ENCODE peak calls at places on chromosome 1, in nine cellular contexts. N is BE2C, B is Caco-2, V is cardiac fibroblast, R is stomach, K is spleen, T is uterus, L is neural progenitor cell, Y is Calu3. S is an unnamed sample.

GRCh38 chr1:193769609-193770008 is 583.2 kb upstream of the B3GALT2 start:
- DNase-seq in N (no peak), B (no peak), V (no peak), R (no peak), K (no peak), T (no peak), L (no peak), Y (no peak), S (no peak)

GRCh38 chr1:67274623-67275325 is 32.9 kb upstream of the IL12RB2 start:
- DNase-seq in N (no peak), B (no peak), V (no peak), R (no peak), K (no peak), T (no peak), L (no peak), Y (no peak), S (no peak)

GRCh38 chr1:15172405-15173259 is 19.1 kb downstream of the TMEM51 start:
- DNase-seq in N (no peak), B (no peak), V (peak), R (no peak), K (no peak), T (no peak), L (no peak), Y (no peak), S (no peak)

GRCh38 chr1:44934786-44935185 is 51.6 kb downstream of the EIF2B3 start:
- DNase-seq in N (no peak), B (no peak), V (no peak), R (no peak), K (no peak), T (no peak), L (no peak), Y (no peak), S (no peak)

GRCh38 chr1:33721416-33721815 is 142.5 kb upstream of the HMGB4 start:
- DNase-seq in N (no peak), B (no peak), V (no peak), R (no peak), K (no peak), T (no peak), L (no peak), Y (no peak), S (no peak)

GRCh38 chr1:8847990-8848389 is 30.5 kb downstream of the ENO1 start:
- DNase-seq in N (no peak), B (no peak), V (no peak), R (peak), K (no peak), T (no peak), L (no peak), Y (no peak), S (no peak)

GRCh38 chr1:236354330-236355147 is 39.5 kb upstream of the EDARADD start:
- DNase-seq in N (no peak), B (no peak), V (peak), R (no peak), K (no peak), T (no peak), L (no peak), Y (no peak), S (no peak)

GRCh38 chr1:87600848-87601247 is 272.2 kb downstream of the LMO4 start:
- DNase-seq in N (no peak), B (no peak), V (no peak), R (no peak), K (no peak), T (no peak), L (no peak), Y (no peak), S (no peak)

GRCh38 chr1:244028701-244029100 is 22.4 kb upstream of the ZBTB18 start:
- DNase-seq in N (no peak), B (no peak), V (no peak), R (no peak), K (no peak), T (no peak), L (no peak), Y (no peak), S (no peak)

GRCh38 chr1:29333008-29333407 is 96.7 kb downstream of the PTPRU start:
- DNase-seq in N (no peak), B (no peak), V (no peak), R (no peak), K (no peak), T (no peak), L (no peak), Y (no peak), S (no peak)

GRCh38 chr1:174791863-174792262 is 207.9 kb upstream of the CACYBP start:
- DNase-seq in N (no peak), B (no peak), V (no peak), R (no peak), K (no peak), T (no peak), L (no peak), Y (no peak), S (no peak)

GRCh38 chr1:200530551-200531261 is 89.8 kb downstream of the KIF14 start:
- DNase-seq in N (no peak), B (no peak), V (no peak), R (no peak), K (peak), T (no peak), L (no peak), Y (no peak), S (no peak)

GRCh38 chr1:218785928-218786327 is 387.8 kb upstream of the LYPLAL1 start:
- DNase-seq in N (no peak), B (no peak), V (peak), R (no peak), K (no peak), T (peak), L (no peak), Y (no peak), S (no peak)

GRCh38 chr1:155729031-155729898 is 40.4 kb downstream of the DAP3 start:
- DNase-seq in N (peak), B (peak), V (peak), R (peak), K (no peak), T (peak), L (peak), Y (peak), S (peak)

GRCh38 chr1:97608272-97608671 is 312.6 kb downstream of the DPYD start:
- DNase-seq in N (no peak), B (no peak), V (no peak), R (no peak), K (no peak), T (no peak), L (no peak), Y (no peak), S (no peak)

GRCh38 chr1:47751188-47751587 is 246.0 kb downstream of the TRABD2B start:
- DNase-seq in N (no peak), B (no peak), V (no peak), R (no peak), K (no peak), T (no peak), L (no peak), Y (no peak), S (no peak)

GRCh38 chr1:57160594-57160993 is 194.8 kb upstream of the C8B start:
- DNase-seq in N (no peak), B (no peak), V (no peak), R (no peak), K (no peak), T (no peak), L (no peak), Y (no peak), S (no peak)

GRCh38 chr1:197773856-197774255 is 1.4 kb downstream of the DENND1B start:
- DNase-seq in N (no peak), B (no peak), V (no peak), R (no peak), K (no peak), T (no peak), L (no peak), Y (no peak), S (no peak)

GRCh38 chr1:80893140-80893539 is 907.6 kb upstream of the ADGRL2 start:
- DNase-seq in N (no peak), B (no peak), V (peak), R (no peak), K (no peak), T (no peak), L (no peak), Y (no peak), S (no peak)

GRCh38 chr1:184078564-184079107 is 27.1 kb downstream of the TSEN15 start:
- DNase-seq in N (no peak), B (no peak), V (peak), R (no peak), K (no peak), T (no peak), L (no peak), Y (no peak), S (no peak)

GRCh38 chr1:28955930-28956552 is 41.7 kb downstream of the EPB41 start:
- DNase-seq in N (no peak), B (no peak), V (no peak), R (no peak), K (no peak), T (no peak), L (peak), Y (no peak), S (no peak)

GRCh38 chr1:239505094-239505493 is 118.7 kb downstream of the CHRM3 start:
- DNase-seq in N (no peak), B (no peak), V (no peak), R (no peak), K (no peak), T (no peak), L (no peak), Y (no peak), S (no peak)

GRCh38 chr1:61436491-61437120 is 288.3 kb downstream of the TM2D1 start:
- DNase-seq in N (no peak), B (no peak), V (peak), R (peak), K (no peak), T (no peak), L (no peak), Y (peak), S (no peak)
- TF ChIP-seq CTCF in N (no peak), B (no peak), V (no peak), R (no peak), K (no peak), T (no peak), L (no peak), Y (no peak), S (no peak)

GRCh38 chr1:36447450-36447849 is 2.8 kb downstream of the OSCP1 start:
- DNase-seq in N (no peak), B (no peak), V (no peak), R (no peak), K (no peak), T (no peak), L (no peak), Y (no peak), S (no peak)

GRCh38 chr1:36448530-36449051 is 1.7 kb downstream of the OSCP1 start:
- DNase-seq in N (no peak), B (no peak), V (no peak), R (no peak), K (peak), T (no peak), L (no peak), Y (no peak), S (no peak)

GRCh38 chr1:36443297-36443696 is 7.0 kb downstream of the OSCP1 start:
- DNase-seq in N (no peak), B (no peak), V (no peak), R (no peak), K (no peak), T (no peak), L (no peak), Y (no peak), S (no peak)

GRCh38 chr1:36446261-36446660 is 4.0 kb downstream of the OSCP1 start:
- DNase-seq in N (peak), B (no peak), V (no peak), R (no peak), K (peak), T (no peak), L (peak), Y (no peak), S (no peak)

GRCh38 chr1:36446780-36447179 is 3.5 kb downstream of the OSCP1 start:
- DNase-seq in N (no peak), B (no peak), V (no peak), R (no peak), K (peak), T (no peak), L (no peak), Y (no peak), S (no peak)
- TF ChIP-seq CTCF in N (no peak), B (no peak), V (no peak), R (no peak), K (no peak), T (no peak), L (no peak), Y (no peak), S (no peak)

DNA sequence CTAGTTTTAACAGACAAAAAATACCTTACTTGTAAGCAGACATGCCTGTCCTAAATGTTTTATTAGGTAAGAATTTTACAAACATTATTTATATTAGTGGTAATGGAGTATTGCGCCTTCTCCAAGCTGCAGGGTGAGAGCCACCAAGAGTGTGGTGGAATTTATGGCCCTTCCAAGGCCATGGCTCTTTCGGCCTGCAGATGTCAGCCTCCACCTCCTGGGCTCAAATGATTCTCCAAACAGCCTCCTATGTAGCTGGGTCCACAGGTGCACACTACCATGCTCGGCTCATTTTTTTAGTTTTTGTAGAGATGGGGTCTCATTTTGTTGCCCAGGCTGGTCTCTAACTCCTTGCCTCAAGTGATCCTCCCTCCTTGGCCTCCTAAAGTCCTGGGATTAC is 56.3 kb downstream of the ITGB3BP start:
- DNase-seq in N (no peak), B (no peak), V (no peak), R (no peak), K (no peak), T (no peak), L (no peak), Y (no peak), S (no peak)
- TF ChIP-seq CTCF in N (no peak), B (no peak), V (no peak), R (no peak), K (no peak), T (no peak), L (no peak), Y (no peak), S (no peak)

GRCh38 chr1:65435987-65436386 is 15.5 kb downstream of the LEPR start:
- DNase-seq in N (no peak), B (no peak), V (peak), R (no peak), K (no peak), T (no peak), L (no peak), Y (no peak), S (no peak)

GRCh38 chr1:65434760-65435159 is 14.3 kb downstream of the LEPR start:
- DNase-seq in N (no peak), B (no peak), V (no peak), R (no peak), K (no peak), T (no peak), L (no peak), Y (no peak), S (no peak)

GRCh38 chr1:65431111-65431705 is 10.7 kb downstream of the LEPR start:
- DNase-seq in N (no peak), B (no peak), V (peak), R (no peak), K (no peak), T (no peak), L (peak), Y (no peak), S (no peak)

GRCh38 chr1:65432918-65433317 is 12.4 kb downstream of the LEPR start:
- DNase-seq in N (no peak), B (no peak), V (no peak), R (no peak), K (no peak), T (no peak), L (no peak), Y (no peak), S (no peak)

DNA sequence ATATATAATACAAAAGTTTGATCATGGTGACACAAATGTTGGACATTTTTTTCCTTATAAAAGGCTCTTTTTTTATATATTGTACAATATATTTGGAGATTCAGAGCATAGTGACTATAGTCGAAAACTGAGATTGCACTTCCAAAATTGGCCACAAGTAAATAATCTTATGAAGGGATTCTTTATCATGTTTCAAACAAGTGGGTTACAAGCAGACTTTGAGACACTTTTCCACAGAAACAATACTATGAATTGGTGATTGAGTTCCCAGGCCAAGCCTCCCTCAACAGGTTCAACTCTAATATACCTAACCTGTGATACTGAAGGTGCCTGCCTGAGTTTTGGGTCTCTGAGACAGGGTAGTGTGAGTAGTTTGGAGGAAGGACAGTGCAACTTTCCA is 13.8 kb downstream of the LEPR start:
- DNase-seq in N (no peak), B (no peak), V (no peak), R (no peak), K (no peak), T (no peak), L (no peak), Y (no peak), S (no peak)
- TF ChIP-seq CTCF in N (no peak), B (no peak), V (no peak), R (no peak), K (no peak), T (no peak), L (peak), Y (no peak), S (peak)

GRCh38 chr1:69511426-69512192 is 56.1 kb upstream of the LRRC7 start:
- DNase-seq in N (no peak), B (no peak), V (no peak), R (no peak), K (no peak), T (no peak), L (no peak), Y (no peak), S (no peak)
- TF ChIP-seq CTCF in N (no peak), B (no peak), V (no peak), R (no peak), K (no peak), T (no peak), L (no peak), Y (no peak), S (no peak)

DNA sequence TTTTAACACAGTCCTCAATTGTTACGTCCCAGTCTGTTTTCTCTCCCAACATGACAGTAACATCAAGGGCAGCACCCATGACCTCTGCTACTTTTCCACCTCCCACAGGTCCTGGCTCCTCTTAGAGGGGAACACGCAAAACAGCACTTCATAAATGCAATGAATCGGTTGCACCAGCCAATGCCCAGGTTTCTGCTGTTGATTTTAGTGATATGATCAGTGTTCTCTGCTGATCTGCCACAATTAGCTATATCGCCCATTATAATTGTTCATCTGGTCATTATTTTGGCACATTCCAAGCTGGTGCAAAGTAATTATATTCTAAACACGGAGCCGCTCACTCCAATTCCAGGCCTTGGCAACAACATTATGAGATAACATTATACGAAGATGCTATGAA is 184.5 kb downstream of the KCNH1 start:
- DNase-seq in N (no peak), B (no peak), V (no peak), R (no peak), K (no peak), T (no peak), L (no peak), Y (no peak), S (no peak)
- TF ChIP-seq CTCF in N (no peak), B (no peak), V (no peak), R (no peak), K (no peak), T (no peak), L (no peak), Y (no peak), S (no peak)

GRCh38 chr1:230110971-230111370 is 43.9 kb downstream of the GALNT2 start:
- DNase-seq in N (no peak), B (no peak), V (no peak), R (no peak), K (no peak), T (no peak), L (no peak), Y (no peak), S (no peak)

GRCh38 chr1:230107941-230108340 is 40.9 kb downstream of the GALNT2 start:
- DNase-seq in N (no peak), B (no peak), V (no peak), R (no peak), K (no peak), T (no peak), L (no peak), Y (no peak), S (no peak)

GRCh38 chr1:230108580-230108979 is 41.5 kb downstream of the GALNT2 start:
- DNase-seq in N (no peak), B (no peak), V (no peak), R (no peak), K (no peak), T (no peak), L (no peak), Y (no peak), S (no peak)

GRCh38 chr1:230109066-230109465 is 42.0 kb downstream of the GALNT2 start:
- DNase-seq in N (no peak), B (no peak), V (no peak), R (no peak), K (no peak), T (no peak), L (no peak), Y (no peak), S (no peak)

DNA sequence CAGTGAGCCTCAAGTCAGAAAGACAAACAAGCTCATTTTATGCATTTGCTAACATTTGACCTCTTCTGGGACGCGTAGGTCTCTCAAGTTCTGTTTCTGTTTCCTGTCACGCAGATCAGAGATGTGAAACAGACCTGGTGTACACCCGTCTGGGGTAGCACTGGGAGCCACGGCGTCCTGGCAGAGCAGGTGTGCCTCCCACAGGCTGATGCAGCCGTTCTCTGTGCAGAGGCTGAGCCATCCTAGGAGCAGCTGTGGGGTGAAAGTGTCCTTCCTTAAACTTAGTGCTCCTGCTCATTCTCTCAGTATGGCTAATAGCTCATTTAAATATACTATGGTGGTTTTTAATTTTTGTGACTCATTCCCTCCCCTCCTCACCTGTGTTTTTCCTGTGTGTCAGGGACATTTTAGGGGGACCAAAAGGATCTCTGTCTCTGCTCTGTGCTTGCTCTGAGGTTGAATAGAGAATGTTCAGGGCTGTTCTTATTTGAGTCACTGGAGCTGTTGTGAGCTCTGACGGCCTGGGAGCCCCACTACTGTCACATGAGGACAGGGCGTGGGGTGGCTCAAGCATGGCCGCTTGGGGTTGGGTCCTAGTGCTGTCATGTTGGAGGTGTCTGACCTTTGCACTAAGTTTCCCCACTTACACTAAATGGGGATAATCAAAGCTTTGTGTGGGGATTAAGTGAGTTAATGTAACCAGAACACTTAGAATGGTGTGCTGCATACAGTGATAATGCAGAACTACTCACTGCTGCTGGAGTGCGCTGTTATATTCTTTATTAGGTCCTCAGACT is 43.0 kb downstream of the GALNT2 start:
- DNase-seq in N (peak), B (no peak), V (no peak), R (peak), K (peak), T (peak), L (peak), Y (no peak), S (no peak)
- TF ChIP-seq CTCF in N (peak), B (no peak), V (no peak), R (no peak), K (no peak), T (no peak), L (no peak), Y (no peak), S (no peak)

GRCh38 chr1:90154711-90155110 is 159.8 kb downstream of the ZNF326 start:
- DNase-seq in N (no peak), B (no peak), V (no peak), R (no peak), K (no peak), T (no peak), L (no peak), Y (no peak), S (no peak)
- TF ChIP-seq CTCF in N (no peak), B (no peak), V (no peak), R (no peak), K (no peak), T (no peak), L (no peak), Y (no peak), S (no peak)

DNA sequence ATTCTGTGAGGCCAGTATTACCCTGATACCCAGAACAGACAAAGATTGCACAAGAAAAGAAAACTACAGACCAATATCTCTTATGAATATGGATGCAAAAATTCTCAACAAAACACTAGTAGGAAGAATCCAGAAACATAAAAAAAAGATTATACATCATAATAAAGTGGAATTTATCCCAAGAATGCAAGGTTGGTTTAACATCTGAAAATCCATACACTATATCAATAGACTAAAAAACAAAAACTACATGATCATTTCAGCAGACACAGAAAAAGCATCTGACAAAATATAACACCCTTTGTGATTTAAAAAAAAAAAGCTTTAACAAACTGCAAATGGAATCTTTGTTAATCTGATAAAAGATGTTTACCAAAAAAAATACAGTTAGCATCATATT is 12.2 kb upstream of the MPL start:
- DNase-seq in N (no peak), B (no peak), V (no peak), R (no peak), K (no peak), T (no peak), L (no peak), Y (no peak), S (no peak)
- TF ChIP-seq CTCF in N (no peak), B (no peak), V (no peak), R (no peak), K (no peak), T (no peak), L (no peak), Y (no peak), S (no peak)

S was measured in progenitor cell of endocrine pancreas.